ENCODE peak calls at places on chromosomes 12 and 14, in seven cellular contexts. One of them, this sample, is unnamed.

GRCh38 chr14:37122288-37122687 is 50.1 kb downstream of the SLC25A21 start:
- DNase-seq in choroid plexus epithelial cell: peak; percentile 64
- DNase-seq in LHCN-M2: peak; percentile 66
- DNase-seq in DMS153: no peak
- DNase-seq in fibroblast of villous mesenchyme: peak; percentile 36
- DNase-seq in HFFc6: peak; percentile 44
- DNase-seq in smooth muscle cell of the brain vasculature: no peak
- DNase-seq in this sample: peak; percentile 94

GRCh38 chr12:117361312-117361670 is at the start of gene NOS1:
- DNase-seq in choroid plexus epithelial cell: no peak
- DNase-seq in HFFc6: no peak
- DNase-seq in LHCN-M2: no peak
- DNase-seq in smooth muscle cell of the brain vasculature: no peak
- DNase-seq in fibroblast of villous mesenchyme: no peak
- DNase-seq in DMS153: no peak
- DNase-seq in this sample: no peak

GRCh38 chr14:56120091-56120632 is 2.0 kb downstream of the PELI2 start:
- DNase-seq in choroid plexus epithelial cell: peak; percentile 26
- DNase-seq in fibroblast of villous mesenchyme: peak; percentile 6
- DNase-seq in DMS153: peak; percentile 32
- DNase-seq in HFFc6: peak; percentile 19
- DNase-seq in LHCN-M2: no peak
- DNase-seq in smooth muscle cell of the brain vasculature: no peak
- DNase-seq in this sample: peak; percentile 9

GRCh38 chr12:46831335-46832083 is 5.7 kb upstream of the SLC38A4 start:
- DNase-seq in fibroblast of villous mesenchyme: peak; percentile 9
- DNase-seq in LHCN-M2: no peak
- DNase-seq in smooth muscle cell of the brain vasculature: no peak
- DNase-seq in HFFc6: no peak
- DNase-seq in choroid plexus epithelial cell: peak; percentile 12
- DNase-seq in DMS153: no peak
- DNase-seq in this sample: no peak

GRCh38 chr12:126936181-126936851 is 1330.7 kb upstream of the TMEM132C start:
- DNase-seq in HFFc6: peak; percentile 27
- DNase-seq in LHCN-M2: peak; percentile 65
- DNase-seq in choroid plexus epithelial cell: no peak
- DNase-seq in DMS153: no peak
- DNase-seq in fibroblast of villous mesenchyme: no peak
- DNase-seq in smooth muscle cell of the brain vasculature: no peak
- DNase-seq in this sample: no peak

GRCh38 chr14:104283197-104284106 is 145.1 kb downstream of the KIF26A start:
- DNase-seq in smooth muscle cell of the brain vasculature: no peak
- DNase-seq in LHCN-M2: no peak
- DNase-seq in fibroblast of villous mesenchyme: no peak
- DNase-seq in DMS153: no peak
- DNase-seq in HFFc6: no peak
- DNase-seq in choroid plexus epithelial cell: no peak
- DNase-seq in this sample: no peak

GRCh38 chr14:83556746-83557460 is 1973.0 kb upstream of the FLRT2 start:
- DNase-seq in LHCN-M2: peak; percentile 89
- DNase-seq in fibroblast of villous mesenchyme: peak; percentile 72
- DNase-seq in HFFc6: peak; percentile 58
- DNase-seq in smooth muscle cell of the brain vasculature: peak; percentile 53
- DNase-seq in choroid plexus epithelial cell: peak; percentile 99
- DNase-seq in DMS153: no peak
- DNase-seq in this sample: peak; percentile 87

GRCh38 chr12:3186546-3187237 is 109.5 kb downstream of the TSPAN9 start:
- DNase-seq in fibroblast of villous mesenchyme: no peak
- DNase-seq in smooth muscle cell of the brain vasculature: no peak
- DNase-seq in choroid plexus epithelial cell: no peak
- DNase-seq in HFFc6: no peak
- DNase-seq in DMS153: no peak
- DNase-seq in LHCN-M2: peak; percentile 26
- DNase-seq in this sample: no peak

This sample was measured in HCEC 1CT.